ENCODE peak calls at places on chromosome 6, in five cellular contexts. Y is lower leg skin, H is pancreas, I is heart right ventricle, N is fibroblast of villous mesenchyme. Q is an unnamed sample.

GRCh38 chr6:14012313-14013036 is 87.7 kb downstream of the RNF182 start:
- DNase-seq in Y (no peak), H (no peak), I (no peak), N (no peak), Q (no peak)

GRCh38 chr6:56361812-56362211 is 114.4 kb upstream of the COL21A1 start:
- DNase-seq in Y (no peak), H (no peak), I (no peak), N (no peak), Q (no peak)

GRCh38 chr6:91538622-91539021 is 951.8 kb upstream of the MAP3K7 start:
- DNase-seq in Y (no peak), H (no peak), I (no peak), N (no peak), Q (no peak)

GRCh38 chr6:38018755-38019165 is 199.2 kb downstream of the ZFAND3 start:
- DNase-seq in Y (no peak), H (no peak), I (no peak), N (no peak), Q (no peak)

GRCh38 chr6:66851930-66852329 is 1144.9 kb upstream of the EYS start:
- DNase-seq in Y (no peak), H (no peak), I (no peak), N (no peak), Q (no peak)

GRCh38 chr6:158654960-158655485 is 5.2 kb downstream of the SYTL3 start:
- DNase-seq in Y (peak), H (no peak), I (no peak), N (peak), Q (peak)

GRCh38 chr6:33737267-33738026 is 9.3 kb downstream of the IP6K3 start:
- DNase-seq in Y (no peak), H (peak), I (peak), N (no peak), Q (no peak)

GRCh38 chr6:20318851-20319387 is 82.8 kb upstream of the E2F3 start:
- DNase-seq in Y (no peak), H (no peak), I (no peak), N (no peak), Q (no peak)

GRCh38 chr6:33668914-33669313 is 42.6 kb downstream of the UQCC2 start:
- DNase-seq in Y (no peak), H (no peak), I (no peak), N (no peak), Q (no peak)

GRCh38 chr6:27472182-27472616 is 706 bp downstream of the ZNF184 start:
- DNase-seq in Y (no peak), H (no peak), I (no peak), N (peak), Q (peak)

GRCh38 chr6:73073238-73073637 is 152.1 kb downstream of the KHDC1L start:
- DNase-seq in Y (no peak), H (no peak), I (no peak), N (no peak), Q (no peak)

GRCh38 chr6:2731281-2731909 is 19.3 kb downstream of the MYLK4 start:
- DNase-seq in Y (no peak), H (no peak), I (no peak), N (no peak), Q (no peak)

GRCh38 chr6:82957171-82957894 is 108.3 kb downstream of the UBE3D start:
- DNase-seq in Y (no peak), H (no peak), I (no peak), N (peak), Q (no peak)

GRCh38 chr6:20572940-20573339 is 38.7 kb downstream of the CDKAL1 start:
- DNase-seq in Y (no peak), H (no peak), I (no peak), N (peak), Q (peak)

GRCh38 chr6:161406633-161407032 is 132.8 kb upstream of the AGPAT4 start:
- DNase-seq in Y (no peak), H (no peak), I (no peak), N (peak), Q (no peak)

GRCh38 chr6:44133003-44133931 is 5.9 kb downstream of the TMEM63B start:
- DNase-seq in Y (peak), H (no peak), I (peak), N (peak), Q (peak)

GRCh38 chr6:98839788-98840361 is 5.5 kb downstream of the POU3F2 start:
- DNase-seq in Y (no peak), H (no peak), I (no peak), N (peak), Q (peak)

GRCh38 chr6:73969982-73970960 is 274.3 kb downstream of the CD109 start:
- DNase-seq in Y (no peak), H (no peak), I (no peak), N (peak), Q (peak)

GRCh38 chr6:117414770-117415169 is 11.0 kb downstream of the ROS1 start:
- DNase-seq in Y (no peak), H (no peak), I (no peak), N (no peak), Q (no peak)

GRCh38 chr6:34025112-34025807 is 120.6 kb downstream of the GRM4 start:
- DNase-seq in Y (no peak), H (no peak), I (no peak), N (peak), Q (no peak)

GRCh38 chr6:81814365-81815109 is 62.1 kb upstream of the TENT5A start:
- DNase-seq in Y (no peak), H (no peak), I (no peak), N (peak), Q (peak)

GRCh38 chr6:148814082-148814790 is 67.4 kb downstream of the UST start:
- DNase-seq in Y (no peak), H (no peak), I (no peak), N (peak), Q (no peak)

DNA sequence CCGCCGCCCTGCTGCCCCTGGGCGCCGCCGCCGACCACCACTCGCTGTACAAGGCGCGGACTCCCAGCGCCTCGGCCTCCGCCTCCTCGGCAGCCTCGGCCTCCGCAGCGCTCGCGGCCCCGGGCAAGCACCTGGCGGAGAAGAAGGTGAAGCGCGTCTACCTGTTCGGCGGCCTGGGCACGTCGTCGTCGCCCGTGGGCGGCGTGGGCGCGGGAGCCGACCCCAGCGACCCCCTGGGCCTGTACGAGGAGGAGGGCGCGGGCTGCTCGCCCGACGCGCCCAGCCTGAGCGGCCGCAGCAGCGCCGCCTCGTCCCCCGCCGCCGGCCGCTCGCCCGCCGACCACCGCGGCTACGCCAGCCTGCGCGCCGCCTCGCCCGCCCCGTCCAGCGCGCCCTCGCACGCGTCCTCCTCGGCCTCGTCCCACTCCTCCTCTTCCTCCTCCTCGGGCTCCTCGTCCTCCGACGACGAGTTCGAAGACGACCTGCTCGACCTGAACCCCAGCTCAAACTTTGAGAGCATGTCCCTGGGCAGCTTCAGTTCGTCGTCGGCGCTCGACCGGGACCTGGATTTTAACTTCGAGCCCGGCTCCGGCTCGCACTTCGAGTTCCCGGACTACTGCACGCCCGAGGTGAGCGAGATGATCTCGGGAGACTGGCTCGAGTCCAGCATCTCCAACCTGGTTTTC is 1.9 kb downstream of the SOX4 start:
- DNase-seq in Y (peak), H (peak), I (peak), N (peak), Q (no peak)
- TF ChIP-seq CTCF in Y (no peak), H (peak), I (no peak), N (no peak), Q (no peak)

DNA sequence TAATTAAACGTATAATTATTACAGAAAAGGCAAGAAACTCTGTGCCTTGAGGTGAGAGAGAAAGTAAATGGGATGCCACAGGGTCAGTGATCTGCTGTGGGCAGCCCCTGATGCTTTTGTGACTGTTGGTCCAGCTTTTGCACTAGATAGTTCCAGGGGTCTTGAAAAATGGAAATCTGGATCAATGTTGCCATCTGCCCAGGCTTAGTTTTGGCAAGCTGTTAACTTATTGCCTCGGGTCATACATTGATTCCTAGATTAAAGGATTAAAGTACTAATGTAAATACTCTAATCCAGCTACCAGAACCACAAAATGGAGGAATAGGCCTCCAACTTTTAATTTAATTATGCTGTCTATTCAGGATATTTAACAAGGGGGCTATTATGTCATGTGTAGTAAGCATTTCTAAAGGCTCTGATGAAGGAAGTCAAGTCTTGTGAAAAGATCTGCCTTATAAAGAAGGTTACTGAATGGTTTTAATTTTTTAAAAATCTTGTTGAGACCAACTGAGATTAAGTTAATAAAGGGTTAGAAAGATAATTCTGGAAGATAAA is 376.0 kb upstream of the HS3ST5 start:
- DNase-seq in Y (no peak), H (no peak), I (no peak), N (no peak), Q (no peak)
- TF ChIP-seq CTCF in Y (no peak), H (no peak), I (no peak), N (no peak), Q (no peak)

DNA sequence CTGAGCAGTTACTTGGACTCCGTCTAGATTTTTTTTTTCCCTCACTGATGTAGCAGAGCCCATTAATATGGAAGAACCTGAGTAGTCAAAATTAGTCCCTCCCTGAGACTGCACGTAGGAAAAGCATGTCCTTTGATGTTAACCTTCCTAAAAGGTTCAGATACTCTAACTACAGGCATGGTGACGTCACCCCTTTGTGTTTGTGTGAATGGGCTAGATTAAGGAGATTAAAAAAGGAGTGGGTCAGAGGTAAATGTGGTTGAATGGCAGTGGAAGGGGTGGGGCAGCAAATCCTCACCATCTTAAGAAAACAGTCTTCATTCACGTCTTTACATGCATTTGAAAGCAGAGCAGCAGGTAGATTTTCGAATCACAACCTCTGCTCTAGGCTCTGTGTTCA is 521.1 kb downstream of the TFAP2B start:
- DNase-seq in Y (no peak), H (no peak), I (no peak), N (no peak), Q (no peak)
- TF ChIP-seq CTCF in Y (no peak), H (no peak), I (no peak), N (no peak), Q (no peak)

GRCh38 chr6:154501287-154501868 is 9.1 kb downstream of the CNKSR3 start:
- DNase-seq in Y (no peak), H (no peak), I (no peak), N (no peak), Q (no peak)

GRCh38 chr6:154502564-154502963 is 7.9 kb downstream of the CNKSR3 start:
- DNase-seq in Y (no peak), H (no peak), I (no peak), N (no peak), Q (no peak)

GRCh38 chr6:154499854-154500589 is 10.5 kb downstream of the CNKSR3 start:
- DNase-seq in Y (no peak), H (no peak), I (no peak), N (no peak), Q (no peak)

GRCh38 chr6:154498340-154498934 is 12.0 kb downstream of the CNKSR3 start:
- DNase-seq in Y (no peak), H (no peak), I (no peak), N (no peak), Q (no peak)

GRCh38 chr6:154500769-154501171 is 9.7 kb downstream of the CNKSR3 start:
- DNase-seq in Y (no peak), H (no peak), I (no peak), N (no peak), Q (no peak)
- TF ChIP-seq CTCF in Y (no peak), H (peak), I (peak), N (peak), Q (peak)

DNA sequence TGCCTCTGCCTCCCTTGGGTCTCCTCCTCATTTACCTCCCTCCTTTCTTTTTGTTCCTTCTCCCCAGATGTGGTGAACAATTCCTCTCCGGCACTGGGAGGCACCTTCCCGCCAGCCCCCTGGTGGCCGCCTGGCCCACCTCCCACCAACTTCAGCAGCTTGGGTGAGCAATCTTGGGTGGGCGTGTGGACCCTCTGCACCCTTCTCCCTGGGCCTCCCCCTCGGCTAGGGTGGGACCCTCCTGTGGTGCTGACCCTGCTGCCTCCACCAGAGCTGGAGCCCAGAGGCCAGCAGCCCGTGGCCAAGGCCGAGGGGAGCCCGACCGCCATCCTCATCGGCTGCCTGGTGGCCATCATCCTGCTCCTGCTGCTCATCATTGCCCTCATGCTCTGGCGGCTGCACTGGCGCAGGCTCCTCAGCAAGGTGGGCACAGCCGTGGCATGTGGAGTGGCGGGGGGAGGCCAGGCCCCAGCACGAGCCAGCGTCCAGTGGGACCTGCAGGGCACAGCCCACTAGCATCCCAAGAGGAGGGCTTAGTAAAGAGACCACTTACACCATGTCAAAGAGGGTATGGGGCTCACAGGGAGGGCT is 8.8 kb downstream of the DDR1 start:
- DNase-seq in Y (peak), H (no peak), I (no peak), N (no peak), Q (no peak)
- TF ChIP-seq CTCF in Y (no peak), H (no peak), I (no peak), N (peak), Q (peak)

Q was measured in HFFc6.